ENCODE peak calls at places on chromosomes 6 and 20, in six cellular contexts. B is mammary epithelial cell, C is astrocyte of the spinal cord, S is spleen, Y is AG10803, K is A549. E is an unnamed sample.

GRCh38 chr6:33591633-33592032 is 11.6 kb upstream of the BAK1 start:
- DNase-seq in S (no peak), B (no peak), Y (no peak), C (no peak), K (no peak), E (no peak)

GRCh38 chr6:111530777-111531176 is 47.8 kb upstream of the REV3L start:
- DNase-seq in Y (no peak), B (no peak), C (no peak), S (no peak), K (no peak), E (no peak)

GRCh38 chr6:153312633-153313032 is 181.6 kb upstream of the RGS17 start:
- DNase-seq in Y (peak), C (peak), S (no peak), B (peak), K (peak), E (peak)

GRCh38 chr6:71533939-71534379 is 245.3 kb downstream of the OGFRL1 start:
- DNase-seq in C (peak), S (no peak), Y (peak), K (peak), B (no peak), E (no peak)

GRCh38 chr20:45450097-45450818 is 19.3 kb upstream of the WFDC2 start:
- DNase-seq in C (peak), B (peak), Y (peak), K (peak), S (no peak), E (no peak)

GRCh38 chr6:56992703-56993102 is 37.8 kb downstream of the BEND6 start:
- DNase-seq in K (no peak), B (no peak), C (peak), Y (no peak), S (no peak), E (no peak)

GRCh38 chr6:54428437-54428836 is 120.2 kb downstream of the TINAG start:
- DNase-seq in C (no peak), Y (no peak), B (no peak), S (no peak), K (no peak), E (no peak)

GRCh38 chr20:53692465-53693067 is 98.9 kb upstream of the ZNF217 start:
- DNase-seq in B (no peak), Y (peak), C (peak), S (peak), K (no peak), E (no peak)

GRCh38 chr6:82176616-82177015 is 70.9 kb downstream of the IBTK start:
- DNase-seq in C (peak), S (no peak), K (no peak), B (no peak), Y (peak), E (no peak)

GRCh38 chr6:35092362-35093117 is 48.6 kb downstream of the TCP11 start:
- DNase-seq in B (peak), S (no peak), C (peak), K (no peak), Y (peak), E (no peak)

GRCh38 chr6:157064502-157064901 is 258.8 kb downstream of the TMEM242 start:
- DNase-seq in S (no peak), Y (no peak), C (no peak), B (no peak), K (no peak), E (no peak)

GRCh38 chr20:57659789-57660509 is 39.7 kb upstream of the ZBP1 start:
- DNase-seq in B (no peak), K (no peak), S (peak), C (no peak), Y (no peak), E (no peak)

GRCh38 chr6:39266375-39266774 is 37.1 kb upstream of the KCNK5 start:
- DNase-seq in S (no peak), Y (no peak), C (no peak), K (no peak), B (no peak), E (no peak)

GRCh38 chr6:45692021-45692420 is 314.3 kb upstream of the SUPT3H start:
- DNase-seq in Y (peak), S (no peak), B (no peak), C (no peak), K (no peak), E (no peak)

GRCh38 chr20:17612287-17612974 is 42.6 kb downstream of the DSTN start:
- DNase-seq in C (peak), Y (peak), K (no peak), S (peak), B (peak), E (peak)

GRCh38 chr20:63268256-63268655 is 4.4 kb upstream of the ARFGAP1 start:
- DNase-seq in Y (no peak), K (no peak), B (no peak), C (no peak), S (no peak), E (peak)

GRCh38 chr6:30881392-30881986 is 2.8 kb upstream of the DDR1 start:
- DNase-seq in B (no peak), K (no peak), C (no peak), Y (no peak), S (no peak), E (no peak)

GRCh38 chr6:147406783-147407182 is 101.7 kb upstream of the SAMD5 start:
- DNase-seq in S (no peak), C (no peak), Y (no peak), B (no peak), K (no peak), E (no peak)

GRCh38 chr6:92979281-92979680 is 440.1 kb downstream of the EPHA7 start:
- DNase-seq in S (no peak), K (no peak), B (no peak), Y (no peak), C (peak), E (peak)

GRCh38 chr6:146095481-146095880 is 66.6 kb downstream of the GRM1 start:
- DNase-seq in S (no peak), B (peak), Y (no peak), C (no peak), K (no peak), E (no peak)

GRCh38 chr6:69719602-69720193 is 77.1 kb downstream of the LMBRD1 start:
- DNase-seq in B (peak), S (no peak), K (peak), Y (peak), C (peak), E (peak)

GRCh38 chr6:33655155-33655554 is 34.0 kb downstream of the ITPR3 start:
- DNase-seq in Y (peak), K (no peak), S (no peak), C (no peak), B (no peak), E (no peak)

GRCh38 chr6:80214436-80215022 is 108.1 kb downstream of the BCKDHB start:
- DNase-seq in Y (peak), K (peak), S (no peak), B (peak), C (peak), E (no peak)

GRCh38 chr20:46030290-46031013 is 1.4 kb downstream of the SLC12A5 start:
- DNase-seq in C (no peak), Y (no peak), S (no peak), K (no peak), B (no peak), E (no peak)

DNA sequence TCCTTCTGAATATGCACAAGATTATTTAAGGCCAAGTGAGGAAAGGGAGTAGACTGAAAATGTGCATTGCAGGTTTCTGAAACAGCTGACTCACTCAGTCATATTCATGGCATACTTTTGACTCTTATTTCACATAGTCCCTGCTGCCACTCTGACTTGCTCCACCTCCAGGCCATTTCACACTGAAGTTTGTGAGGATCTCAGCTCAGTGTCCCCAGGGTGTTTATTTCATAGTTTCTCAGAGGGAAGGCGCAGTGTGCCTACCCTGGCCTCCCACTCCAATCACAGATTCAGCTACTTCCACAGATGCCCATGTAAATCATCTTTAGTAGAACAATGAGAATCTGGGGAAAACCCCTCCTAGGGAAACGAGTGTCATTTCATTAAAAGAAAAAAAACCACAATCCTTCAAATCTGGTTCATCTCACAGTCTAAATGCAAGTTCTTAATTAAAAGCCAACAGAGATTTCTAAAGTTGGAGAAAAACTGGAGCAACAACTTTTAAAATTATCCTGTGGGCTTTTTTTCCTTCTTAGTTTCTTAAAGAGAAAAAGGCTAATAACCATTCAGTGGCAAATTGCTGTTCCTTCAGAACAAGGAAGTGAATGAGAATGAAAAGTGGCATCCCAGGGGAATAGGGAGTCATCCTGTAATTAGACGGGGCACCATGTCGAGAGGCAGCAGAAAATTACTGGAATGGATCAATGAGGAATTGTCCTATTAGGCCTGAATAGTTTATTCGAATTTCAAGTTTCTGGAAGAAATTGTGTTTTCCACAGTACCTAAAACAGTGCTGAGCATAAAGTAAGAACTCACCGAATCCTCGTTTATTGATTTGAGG is 133.6 kb downstream of the TFAP2B start:
- DNase-seq in S (no peak), B (no peak), C (no peak), K (no peak), Y (peak), E (no peak)
- TF ChIP-seq CTCF in S (no peak), B (no peak), C (no peak), K (no peak), Y (no peak), E (peak)

GRCh38 chr6:132253211-132253610 is 148.1 kb downstream of the MOXD1 start:
- DNase-seq in Y (peak), B (no peak), S (no peak), K (no peak), C (no peak), E (no peak)

GRCh38 chr6:132253906-132254305 is 147.4 kb downstream of the MOXD1 start:
- DNase-seq in B (no peak), Y (peak), S (no peak), C (no peak), K (no peak), E (no peak)

GRCh38 chr6:132259070-132259469 is 142.2 kb downstream of the MOXD1 start:
- DNase-seq in C (peak), Y (peak), B (peak), K (peak), S (no peak), E (no peak)

GRCh38 chr6:132257561-132257960 is 143.7 kb downstream of the MOXD1 start:
- DNase-seq in B (no peak), S (no peak), C (no peak), K (no peak), Y (no peak), E (no peak)

GRCh38 chr6:132256457-132256856 is 144.8 kb downstream of the MOXD1 start:
- DNase-seq in C (no peak), S (no peak), K (no peak), B (no peak), Y (no peak), E (no peak)
- H3K4me3 ChIP-seq in C (no peak), S (no peak), K (no peak), B (no peak), Y (no peak), E (no peak)

GRCh38 chr6:158798311-158798710 is 20.9 kb downstream of the EZR start:
- DNase-seq in Y (no peak), K (no peak), B (no peak), C (no peak), S (peak), E (no peak)

GRCh38 chr6:158801655-158802294 is 17.4 kb downstream of the EZR start:
- DNase-seq in Y (no peak), C (no peak), K (no peak), S (no peak), B (no peak), E (no peak)

GRCh38 chr6:158797331-158798202 is 21.6 kb downstream of the EZR start:
- DNase-seq in C (peak), Y (peak), B (peak), S (no peak), K (no peak), E (no peak)

GRCh38 chr6:158796353-158796752 is 22.8 kb downstream of the EZR start:
- DNase-seq in K (no peak), C (no peak), B (no peak), S (no peak), Y (no peak), E (no peak)

GRCh38 chr6:158799051-158799792 is 19.9 kb downstream of the EZR start:
- DNase-seq in Y (peak), S (no peak), B (no peak), C (peak), K (no peak), E (peak)
- TF ChIP-seq CTCF in Y (no peak), S (no peak), B (no peak), C (peak), K (peak), E (peak)

GRCh38 chr6:98716341-98716740 is 118.0 kb upstream of the POU3F2 start:
- DNase-seq in K (no peak), B (no peak), Y (no peak), C (no peak), S (no peak), E (no peak)
- H3K4me3 ChIP-seq in K (no peak), B (no peak), Y (no peak), C (no peak), S (no peak), E (no peak)

E was measured in retinal pigment epithelial cell.